ENCODE peak calls at places on chromosomes 5 and 9, in eight cellular contexts. One of them, this sample, is unnamed.

GRCh38 chr5:55603947-55604346 is 69.2 kb upstream of the PLPP1 start:
- DNase-seq in IMR-90: peak
- DNase-seq in EH: peak
- DNase-seq in stimulated activated effector memory CD8-positive, alpha-beta T cell treated with anti-CD3 and anti-CD28 coated beads, Interleukin-12 subunit alpha, Interleukin-12 subunit beta, amount 100 ng/mL, for 72 hours: peak
- DNase-seq in RPMI8226: peak
- DNase-seq in cardiac septum: no peak
- DNase-seq in smooth muscle cell of the brain vasculature: no peak
- DNase-seq in stimulated activated CD4-positive, alpha-beta T cell treated with anti-CD3 and anti-CD28 coated beads, Interleukin-1b, Interleukin-23, amount 100 ng/mL, for 4 hours: no peak
- DNase-seq in this sample: no peak

GRCh38 chr9:18396102-18396728 is 77.7 kb upstream of the ADAMTSL1 start:
- DNase-seq in EH: peak
- DNase-seq in smooth muscle cell of the brain vasculature: no peak
- DNase-seq in stimulated activated CD4-positive, alpha-beta T cell treated with anti-CD3 and anti-CD28 coated beads, Interleukin-1b, Interleukin-23, amount 100 ng/mL, for 4 hours: no peak
- DNase-seq in IMR-90: peak
- DNase-seq in RPMI8226: peak
- DNase-seq in cardiac septum: no peak
- DNase-seq in stimulated activated effector memory CD8-positive, alpha-beta T cell treated with anti-CD3 and anti-CD28 coated beads, Interleukin-12 subunit alpha, Interleukin-12 subunit beta, amount 100 ng/mL, for 72 hours: no peak
- DNase-seq in this sample: no peak

GRCh38 chr5:132059043-132059695 is 1.3 kb upstream of the IL3 start:
- DNase-seq in cardiac septum: peak
- DNase-seq in smooth muscle cell of the brain vasculature: no peak
- DNase-seq in stimulated activated effector memory CD8-positive, alpha-beta T cell treated with anti-CD3 and anti-CD28 coated beads, Interleukin-12 subunit alpha, Interleukin-12 subunit beta, amount 100 ng/mL, for 72 hours: peak
- DNase-seq in RPMI8226: no peak
- DNase-seq in stimulated activated CD4-positive, alpha-beta T cell treated with anti-CD3 and anti-CD28 coated beads, Interleukin-1b, Interleukin-23, amount 100 ng/mL, for 4 hours: no peak
- DNase-seq in EH: no peak
- DNase-seq in IMR-90: no peak
- DNase-seq in this sample: peak

GRCh38 chr5:126858441-126858840 is 81.5 kb downstream of the LMNB1 start:
- DNase-seq in IMR-90: no peak
- DNase-seq in stimulated activated effector memory CD8-positive, alpha-beta T cell treated with anti-CD3 and anti-CD28 coated beads, Interleukin-12 subunit alpha, Interleukin-12 subunit beta, amount 100 ng/mL, for 72 hours: no peak
- DNase-seq in EH: no peak
- DNase-seq in stimulated activated CD4-positive, alpha-beta T cell treated with anti-CD3 and anti-CD28 coated beads, Interleukin-1b, Interleukin-23, amount 100 ng/mL, for 4 hours: no peak
- DNase-seq in cardiac septum: no peak
- DNase-seq in smooth muscle cell of the brain vasculature: no peak
- DNase-seq in RPMI8226: no peak
- DNase-seq in this sample: no peak

GRCh38 chr9:138007566-138008080 is 130.0 kb downstream of the CACNA1B start:
- DNase-seq in cardiac septum: peak
- DNase-seq in EH: no peak
- DNase-seq in stimulated activated effector memory CD8-positive, alpha-beta T cell treated with anti-CD3 and anti-CD28 coated beads, Interleukin-12 subunit alpha, Interleukin-12 subunit beta, amount 100 ng/mL, for 72 hours: no peak
- DNase-seq in IMR-90: no peak
- DNase-seq in smooth muscle cell of the brain vasculature: no peak
- DNase-seq in stimulated activated CD4-positive, alpha-beta T cell treated with anti-CD3 and anti-CD28 coated beads, Interleukin-1b, Interleukin-23, amount 100 ng/mL, for 4 hours: no peak
- DNase-seq in RPMI8226: no peak
- DNase-seq in this sample: no peak

GRCh38 chr9:93133641-93134017 is 422 bp downstream of the NINJ1 start:
- DNase-seq in cardiac septum: peak
- DNase-seq in RPMI8226: peak
- DNase-seq in IMR-90: peak
- DNase-seq in EH: peak
- DNase-seq in smooth muscle cell of the brain vasculature: no peak
- DNase-seq in stimulated activated CD4-positive, alpha-beta T cell treated with anti-CD3 and anti-CD28 coated beads, Interleukin-1b, Interleukin-23, amount 100 ng/mL, for 4 hours: peak
- DNase-seq in stimulated activated effector memory CD8-positive, alpha-beta T cell treated with anti-CD3 and anti-CD28 coated beads, Interleukin-12 subunit alpha, Interleukin-12 subunit beta, amount 100 ng/mL, for 72 hours: peak
- DNase-seq in this sample: peak

GRCh38 chr5:136012041-136012804 is 16.6 kb upstream of the TGFBI start:
- DNase-seq in EH: peak
- DNase-seq in IMR-90: peak
- DNase-seq in stimulated activated CD4-positive, alpha-beta T cell treated with anti-CD3 and anti-CD28 coated beads, Interleukin-1b, Interleukin-23, amount 100 ng/mL, for 4 hours: no peak
- DNase-seq in stimulated activated effector memory CD8-positive, alpha-beta T cell treated with anti-CD3 and anti-CD28 coated beads, Interleukin-12 subunit alpha, Interleukin-12 subunit beta, amount 100 ng/mL, for 72 hours: no peak
- DNase-seq in cardiac septum: no peak
- DNase-seq in RPMI8226: no peak
- DNase-seq in smooth muscle cell of the brain vasculature: no peak
- DNase-seq in this sample: no peak

GRCh38 chr5:79305706-79306105 is 69.8 kb downstream of the JMY start:
- DNase-seq in cardiac septum: no peak
- DNase-seq in EH: no peak
- DNase-seq in IMR-90: peak
- DNase-seq in RPMI8226: no peak
- DNase-seq in smooth muscle cell of the brain vasculature: no peak
- DNase-seq in stimulated activated effector memory CD8-positive, alpha-beta T cell treated with anti-CD3 and anti-CD28 coated beads, Interleukin-12 subunit alpha, Interleukin-12 subunit beta, amount 100 ng/mL, for 72 hours: no peak
- DNase-seq in stimulated activated CD4-positive, alpha-beta T cell treated with anti-CD3 and anti-CD28 coated beads, Interleukin-1b, Interleukin-23, amount 100 ng/mL, for 4 hours: no peak
- DNase-seq in this sample: no peak

GRCh38 chr9:125767349-125767748 is 20.2 kb downstream of the PBX3 start:
- DNase-seq in IMR-90: no peak
- DNase-seq in RPMI8226: no peak
- DNase-seq in stimulated activated effector memory CD8-positive, alpha-beta T cell treated with anti-CD3 and anti-CD28 coated beads, Interleukin-12 subunit alpha, Interleukin-12 subunit beta, amount 100 ng/mL, for 72 hours: no peak
- DNase-seq in cardiac septum: no peak
- DNase-seq in smooth muscle cell of the brain vasculature: no peak
- DNase-seq in EH: no peak
- DNase-seq in stimulated activated CD4-positive, alpha-beta T cell treated with anti-CD3 and anti-CD28 coated beads, Interleukin-1b, Interleukin-23, amount 100 ng/mL, for 4 hours: no peak
- DNase-seq in this sample: no peak

GRCh38 chr9:2459756-2460155 is 161.8 kb upstream of the VLDLR start:
- DNase-seq in smooth muscle cell of the brain vasculature: no peak
- DNase-seq in stimulated activated effector memory CD8-positive, alpha-beta T cell treated with anti-CD3 and anti-CD28 coated beads, Interleukin-12 subunit alpha, Interleukin-12 subunit beta, amount 100 ng/mL, for 72 hours: no peak
- DNase-seq in EH: no peak
- DNase-seq in IMR-90: no peak
- DNase-seq in cardiac septum: no peak
- DNase-seq in stimulated activated CD4-positive, alpha-beta T cell treated with anti-CD3 and anti-CD28 coated beads, Interleukin-1b, Interleukin-23, amount 100 ng/mL, for 4 hours: no peak
- DNase-seq in RPMI8226: no peak
- DNase-seq in this sample: no peak

GRCh38 chr9:137277329-137278041 is at the start of gene TOR4A:
- DNase-seq in EH: peak
- DNase-seq in cardiac septum: peak
- DNase-seq in stimulated activated CD4-positive, alpha-beta T cell treated with anti-CD3 and anti-CD28 coated beads, Interleukin-1b, Interleukin-23, amount 100 ng/mL, for 4 hours: no peak
- DNase-seq in stimulated activated effector memory CD8-positive, alpha-beta T cell treated with anti-CD3 and anti-CD28 coated beads, Interleukin-12 subunit alpha, Interleukin-12 subunit beta, amount 100 ng/mL, for 72 hours: peak
- DNase-seq in smooth muscle cell of the brain vasculature: no peak
- DNase-seq in IMR-90: peak
- DNase-seq in RPMI8226: peak
- DNase-seq in this sample: peak

GRCh38 chr5:28077291-28078240 is 1039.2 kb upstream of the CDH9 start:
- DNase-seq in EH: no peak
- DNase-seq in RPMI8226: no peak
- DNase-seq in IMR-90: no peak
- DNase-seq in stimulated activated effector memory CD8-positive, alpha-beta T cell treated with anti-CD3 and anti-CD28 coated beads, Interleukin-12 subunit alpha, Interleukin-12 subunit beta, amount 100 ng/mL, for 72 hours: no peak
- DNase-seq in cardiac septum: no peak
- DNase-seq in smooth muscle cell of the brain vasculature: no peak
- DNase-seq in stimulated activated CD4-positive, alpha-beta T cell treated with anti-CD3 and anti-CD28 coated beads, Interleukin-1b, Interleukin-23, amount 100 ng/mL, for 4 hours: no peak
- DNase-seq in this sample: no peak

GRCh38 chr5:298737-299125 is 22.8 kb upstream of the AHRR start:
- DNase-seq in RPMI8226: no peak
- DNase-seq in stimulated activated effector memory CD8-positive, alpha-beta T cell treated with anti-CD3 and anti-CD28 coated beads, Interleukin-12 subunit alpha, Interleukin-12 subunit beta, amount 100 ng/mL, for 72 hours: no peak
- DNase-seq in cardiac septum: no peak
- DNase-seq in IMR-90: no peak
- DNase-seq in stimulated activated CD4-positive, alpha-beta T cell treated with anti-CD3 and anti-CD28 coated beads, Interleukin-1b, Interleukin-23, amount 100 ng/mL, for 4 hours: no peak
- DNase-seq in smooth muscle cell of the brain vasculature: no peak
- DNase-seq in EH: no peak
- DNase-seq in this sample: no peak

GRCh38 chr9:77649109-77649812 is 1.1 kb upstream of the GNA14 start:
- DNase-seq in cardiac septum: no peak
- DNase-seq in smooth muscle cell of the brain vasculature: no peak
- DNase-seq in stimulated activated effector memory CD8-positive, alpha-beta T cell treated with anti-CD3 and anti-CD28 coated beads, Interleukin-12 subunit alpha, Interleukin-12 subunit beta, amount 100 ng/mL, for 72 hours: no peak
- DNase-seq in IMR-90: no peak
- DNase-seq in EH: peak
- DNase-seq in RPMI8226: no peak
- DNase-seq in stimulated activated CD4-positive, alpha-beta T cell treated with anti-CD3 and anti-CD28 coated beads, Interleukin-1b, Interleukin-23, amount 100 ng/mL, for 4 hours: no peak
- DNase-seq in this sample: no peak

GRCh38 chr5:170861855-170862766 is at the start of gene RANBP17:
- DNase-seq in stimulated activated CD4-positive, alpha-beta T cell treated with anti-CD3 and anti-CD28 coated beads, Interleukin-1b, Interleukin-23, amount 100 ng/mL, for 4 hours: no peak
- DNase-seq in cardiac septum: peak
- DNase-seq in stimulated activated effector memory CD8-positive, alpha-beta T cell treated with anti-CD3 and anti-CD28 coated beads, Interleukin-12 subunit alpha, Interleukin-12 subunit beta, amount 100 ng/mL, for 72 hours: no peak
- DNase-seq in smooth muscle cell of the brain vasculature: no peak
- DNase-seq in RPMI8226: no peak
- DNase-seq in IMR-90: peak
- DNase-seq in EH: peak
- DNase-seq in this sample: no peak

GRCh38 chr9:35820076-35820475 is 5.2 kb upstream of the HINT2 start:
- DNase-seq in cardiac septum: no peak
- DNase-seq in smooth muscle cell of the brain vasculature: no peak
- DNase-seq in EH: peak
- DNase-seq in stimulated activated effector memory CD8-positive, alpha-beta T cell treated with anti-CD3 and anti-CD28 coated beads, Interleukin-12 subunit alpha, Interleukin-12 subunit beta, amount 100 ng/mL, for 72 hours: no peak
- DNase-seq in stimulated activated CD4-positive, alpha-beta T cell treated with anti-CD3 and anti-CD28 coated beads, Interleukin-1b, Interleukin-23, amount 100 ng/mL, for 4 hours: no peak
- DNase-seq in IMR-90: peak
- DNase-seq in RPMI8226: no peak
- DNase-seq in this sample: no peak

GRCh38 chr9:112863781-112864180 is 26.9 kb downstream of the SLC46A2 start:
- DNase-seq in stimulated activated effector memory CD8-positive, alpha-beta T cell treated with anti-CD3 and anti-CD28 coated beads, Interleukin-12 subunit alpha, Interleukin-12 subunit beta, amount 100 ng/mL, for 72 hours: no peak
- DNase-seq in IMR-90: no peak
- DNase-seq in EH: no peak
- DNase-seq in cardiac septum: peak
- DNase-seq in stimulated activated CD4-positive, alpha-beta T cell treated with anti-CD3 and anti-CD28 coated beads, Interleukin-1b, Interleukin-23, amount 100 ng/mL, for 4 hours: no peak
- DNase-seq in smooth muscle cell of the brain vasculature: no peak
- DNase-seq in RPMI8226: no peak
- DNase-seq in this sample: no peak

This sample was measured in activated B cell treated with CpG ODN at 0.5 μM for 24 hours.